ENCODE peak calls at places on chromosomes 5 and 9, in six cellular contexts. One of them, this sample, is unnamed.

GRCh38 chr9:76764138-76764537 is at the start of gene PCA3:
- DNase-seq in T-helper 2 cell: no peak
- DNase-seq in activated T-helper 1 cell treated with anti-CD3 and anti-CD28 coated beads, Interleukin-2, amount 50 U/mL, for 16 hours: no peak
- DNase-seq in left ventricle myocardium superior: no peak
- DNase-seq in neural crest cell: no peak
- DNase-seq in Calu3: no peak
- DNase-seq in this sample: no peak

GRCh38 chr5:126119894-126120442 is 303.2 kb upstream of the GRAMD2B start:
- DNase-seq in T-helper 2 cell: no peak
- DNase-seq in activated T-helper 1 cell treated with anti-CD3 and anti-CD28 coated beads, Interleukin-2, amount 50 U/mL, for 16 hours: no peak
- DNase-seq in left ventricle myocardium superior: no peak
- DNase-seq in neural crest cell: no peak
- DNase-seq in Calu3: no peak
- DNase-seq in this sample: peak; percentile 14

GRCh38 chr5:100694100-100694499 is 158.9 kb downstream of the FAM174A start:
- DNase-seq in T-helper 2 cell: no peak
- DNase-seq in activated T-helper 1 cell treated with anti-CD3 and anti-CD28 coated beads, Interleukin-2, amount 50 U/mL, for 16 hours: no peak
- DNase-seq in left ventricle myocardium superior: no peak
- DNase-seq in neural crest cell: no peak
- DNase-seq in Calu3: no peak
- DNase-seq in this sample: no peak

GRCh38 chr5:68460147-68460760 is 244.7 kb downstream of the PIK3R1 start:
- DNase-seq in T-helper 2 cell: no peak
- DNase-seq in activated T-helper 1 cell treated with anti-CD3 and anti-CD28 coated beads, Interleukin-2, amount 50 U/mL, for 16 hours: no peak
- DNase-seq in left ventricle myocardium superior: no peak
- DNase-seq in neural crest cell: peak; percentile 20
- DNase-seq in Calu3: peak; percentile 52
- DNase-seq in this sample: peak; percentile 68

GRCh38 chr5:179270581-179271300 is 74.5 kb downstream of the ADAMTS2 start:
- DNase-seq in T-helper 2 cell: no peak
- DNase-seq in activated T-helper 1 cell treated with anti-CD3 and anti-CD28 coated beads, Interleukin-2, amount 50 U/mL, for 16 hours: no peak
- DNase-seq in left ventricle myocardium superior: peak; percentile 53
- DNase-seq in neural crest cell: no peak
- DNase-seq in Calu3: no peak
- DNase-seq in this sample: no peak

GRCh38 chr5:62522811-62523210 is 55.8 kb upstream of the LRRC70 start:
- DNase-seq in T-helper 2 cell: no peak
- DNase-seq in activated T-helper 1 cell treated with anti-CD3 and anti-CD28 coated beads, Interleukin-2, amount 50 U/mL, for 16 hours: no peak
- DNase-seq in left ventricle myocardium superior: no peak
- DNase-seq in neural crest cell: no peak
- DNase-seq in Calu3: no peak
- DNase-seq in this sample: no peak

GRCh38 chr5:181217805-181218065 is 5.3 kb upstream of the TRIM41 start:
- DNase-seq in T-helper 2 cell: no peak
- DNase-seq in activated T-helper 1 cell treated with anti-CD3 and anti-CD28 coated beads, Interleukin-2, amount 50 U/mL, for 16 hours: no peak
- DNase-seq in left ventricle myocardium superior: peak; percentile 35
- DNase-seq in neural crest cell: no peak
- DNase-seq in Calu3: peak; percentile 70
- DNase-seq in this sample: no peak

GRCh38 chr9:36154213-36154952 is 14.8 kb upstream of the CCIN start:
- DNase-seq in T-helper 2 cell: no peak
- DNase-seq in activated T-helper 1 cell treated with anti-CD3 and anti-CD28 coated beads, Interleukin-2, amount 50 U/mL, for 16 hours: no peak
- DNase-seq in left ventricle myocardium superior: no peak
- DNase-seq in neural crest cell: no peak
- DNase-seq in Calu3: no peak
- DNase-seq in this sample: peak; percentile 63

GRCh38 chr9:100426532-100427365 is at the start of gene MSANTD3:
- DNase-seq in T-helper 2 cell: peak; percentile 25
- DNase-seq in activated T-helper 1 cell treated with anti-CD3 and anti-CD28 coated beads, Interleukin-2, amount 50 U/mL, for 16 hours: peak; percentile 44
- DNase-seq in left ventricle myocardium superior: peak; percentile 86
- DNase-seq in neural crest cell: peak; percentile 48
- DNase-seq in Calu3: peak; percentile 58
- DNase-seq in this sample: peak; percentile 62

GRCh38 chr5:147188200-147189108 is 46.4 kb upstream of the STK32A start:
- DNase-seq in T-helper 2 cell: no peak
- DNase-seq in activated T-helper 1 cell treated with anti-CD3 and anti-CD28 coated beads, Interleukin-2, amount 50 U/mL, for 16 hours: peak; percentile 4
- DNase-seq in left ventricle myocardium superior: no peak
- DNase-seq in neural crest cell: peak; percentile 59
- DNase-seq in Calu3: peak; percentile 78
- DNase-seq in this sample: peak; percentile 55

GRCh38 chr5:96256795-96257470 is 176.1 kb downstream of the PCSK1 start:
- DNase-seq in T-helper 2 cell: no peak
- DNase-seq in activated T-helper 1 cell treated with anti-CD3 and anti-CD28 coated beads, Interleukin-2, amount 50 U/mL, for 16 hours: no peak
- DNase-seq in left ventricle myocardium superior: no peak
- DNase-seq in neural crest cell: no peak
- DNase-seq in Calu3: no peak
- DNase-seq in this sample: peak; percentile 95

GRCh38 chr9:134872482-134873231 is 8.0 kb upstream of the FCN2 start:
- DNase-seq in T-helper 2 cell: no peak
- DNase-seq in activated T-helper 1 cell treated with anti-CD3 and anti-CD28 coated beads, Interleukin-2, amount 50 U/mL, for 16 hours: no peak
- DNase-seq in left ventricle myocardium superior: no peak
- DNase-seq in neural crest cell: no peak
- DNase-seq in Calu3: no peak
- DNase-seq in this sample: no peak

GRCh38 chr9:121278535-121279169 is 10.7 kb downstream of the GSN start:
- DNase-seq in T-helper 2 cell: no peak
- DNase-seq in activated T-helper 1 cell treated with anti-CD3 and anti-CD28 coated beads, Interleukin-2, amount 50 U/mL, for 16 hours: no peak
- DNase-seq in left ventricle myocardium superior: peak; percentile 68
- DNase-seq in neural crest cell: peak; percentile 48
- DNase-seq in Calu3: peak; percentile 52
- DNase-seq in this sample: peak; percentile 98

GRCh38 chr5:59020611-59021285 is 437.9 kb downstream of the RAB3C start:
- DNase-seq in T-helper 2 cell: no peak
- DNase-seq in activated T-helper 1 cell treated with anti-CD3 and anti-CD28 coated beads, Interleukin-2, amount 50 U/mL, for 16 hours: no peak
- DNase-seq in left ventricle myocardium superior: no peak
- DNase-seq in neural crest cell: no peak
- DNase-seq in Calu3: no peak
- DNase-seq in this sample: no peak

GRCh38 chr5:5298068-5298633 is 124.3 kb upstream of the ICE1 start:
- DNase-seq in T-helper 2 cell: no peak
- DNase-seq in activated T-helper 1 cell treated with anti-CD3 and anti-CD28 coated beads, Interleukin-2, amount 50 U/mL, for 16 hours: no peak
- DNase-seq in left ventricle myocardium superior: no peak
- DNase-seq in neural crest cell: no peak
- DNase-seq in Calu3: no peak
- DNase-seq in this sample: no peak

GRCh38 chr5:173486826-173487225 is 129.6 kb downstream of the BOD1 start:
- DNase-seq in T-helper 2 cell: no peak
- DNase-seq in activated T-helper 1 cell treated with anti-CD3 and anti-CD28 coated beads, Interleukin-2, amount 50 U/mL, for 16 hours: no peak
- DNase-seq in left ventricle myocardium superior: no peak
- DNase-seq in neural crest cell: no peak
- DNase-seq in Calu3: no peak
- DNase-seq in this sample: no peak

GRCh38 chr9:87957839-87958238 is 16.5 kb downstream of the CDK20 start:
- DNase-seq in T-helper 2 cell: no peak
- DNase-seq in activated T-helper 1 cell treated with anti-CD3 and anti-CD28 coated beads, Interleukin-2, amount 50 U/mL, for 16 hours: no peak
- DNase-seq in left ventricle myocardium superior: no peak
- DNase-seq in neural crest cell: no peak
- DNase-seq in Calu3: no peak
- DNase-seq in this sample: no peak

GRCh38 chr9:21856301-21857094 is 54.1 kb downstream of the MTAP start:
- DNase-seq in T-helper 2 cell: no peak
- DNase-seq in activated T-helper 1 cell treated with anti-CD3 and anti-CD28 coated beads, Interleukin-2, amount 50 U/mL, for 16 hours: no peak
- DNase-seq in left ventricle myocardium superior: no peak
- DNase-seq in neural crest cell: no peak
- DNase-seq in Calu3: peak; percentile 38
- DNase-seq in this sample: peak; percentile 76